ENCODE peak calls at places on chromosomes 5 and 9, in nine cellular contexts. H, G, B, S, D, Z, A, O and M are unnamed samples.

GRCh38 chr5:66987949-66988838 is 208.4 kb downstream of the CD180 start:
- DNase-seq in H (no peak), G (no peak), B (peak), S (no peak), D (no peak), Z (no peak), A (no peak), O (peak), M (no peak)

GRCh38 chr9:38030658-38031057 is 38.4 kb downstream of the SHB start:
- DNase-seq in H (no peak), G (no peak), B (no peak), S (no peak), D (no peak), Z (no peak), A (no peak), O (no peak), M (no peak)

GRCh38 chr9:116490321-116490720 is 196.8 kb upstream of the TRIM32 start:
- DNase-seq in H (no peak), G (no peak), B (no peak), S (no peak), D (no peak), Z (no peak), A (no peak), O (no peak), M (no peak)

GRCh38 chr5:1036504-1037122 is 28.0 kb downstream of the NKD2 start:
- DNase-seq in H (no peak), G (no peak), B (no peak), S (no peak), D (no peak), Z (no peak), A (no peak), O (no peak), M (no peak)

GRCh38 chr9:35526087-35526801 is 36.3 kb downstream of the RUSC2 start:
- DNase-seq in H (no peak), G (no peak), B (no peak), S (no peak), D (no peak), Z (no peak), A (no peak), O (peak), M (no peak)

GRCh38 chr9:21789541-21790037 is 12.8 kb upstream of the MTAP start:
- DNase-seq in H (peak), G (peak), B (peak), S (no peak), D (peak), Z (peak), A (no peak), O (no peak), M (no peak)

GRCh38 chr9:81474125-81474524 is 215.2 kb downstream of the TLE1 start:
- DNase-seq in H (no peak), G (no peak), B (no peak), S (no peak), D (no peak), Z (no peak), A (no peak), O (no peak), M (no peak)

GRCh38 chr5:16735092-16735970 is 118.5 kb upstream of the RETREG1 start:
- DNase-seq in H (no peak), G (no peak), B (no peak), S (no peak), D (no peak), Z (no peak), A (no peak), O (no peak), M (no peak)

GRCh38 chr9:84953797-84954695 is 284.5 kb downstream of the NTRK2 start:
- DNase-seq in H (peak), G (no peak), B (peak), S (peak), D (peak), Z (peak), A (peak), O (peak), M (no peak)

GRCh38 chr9:136110082-136111061 is 8.3 kb downstream of the TMEM250 start:
- DNase-seq in H (no peak), G (no peak), B (no peak), S (no peak), D (no peak), Z (no peak), A (no peak), O (peak), M (no peak)

GRCh38 chr5:157271740-157272271 is 5.9 kb downstream of the CYFIP2 start:
- DNase-seq in H (no peak), G (no peak), B (no peak), S (peak), D (no peak), Z (peak), A (no peak), O (no peak), M (no peak)

GRCh38 chr5:66830636-66831035 is 234.4 kb downstream of the MAST4 start:
- DNase-seq in H (no peak), G (no peak), B (no peak), S (no peak), D (no peak), Z (no peak), A (no peak), O (no peak), M (no peak)

GRCh38 chr5:69416180-69416579 is 1.3 kb downstream of the MARVELD2 start:
- DNase-seq in H (no peak), G (no peak), B (no peak), S (no peak), D (no peak), Z (no peak), A (no peak), O (no peak), M (no peak)